ENCODE peak calls at places on chromosomes 4 and X, in four cellular contexts. V, W, P and L are unnamed samples.

GRCh38 chr4:150209140-150209829 is 131.0 kb downstream of the DCLK2 start:
- DNase-seq in V (peak; percentile 66), W (no peak), P (peak; percentile 56), L (peak; percentile 41)

GRCh38 chr4:182642831-182643230 is 274.4 kb downstream of the DCTD start:
- DNase-seq in V (no peak), W (no peak), P (peak; percentile 14), L (peak; percentile 9)

GRCh38 chrX:79270401-79270800 is 96.7 kb downstream of the ITM2A start:
- DNase-seq in V (peak; percentile 43), W (peak; percentile 63), P (no peak), L (no peak)

GRCh38 chrX:111490683-111491082 is 20.8 kb upstream of the SERTM2 start:
- DNase-seq in V (no peak), W (no peak), P (no peak), L (no peak)

GRCh38 chr4:100430441-100430840 is 87.4 kb downstream of the EMCN start:
- DNase-seq in V (no peak), W (no peak), P (no peak), L (no peak)

GRCh38 chr4:7892212-7893019 is 47.2 kb downstream of the AFAP1 start:
- DNase-seq in V (no peak), W (no peak), P (peak; percentile 62), L (no peak)

GRCh38 chr4:113760094-113760851 is 1.3 kb downstream of the CAMK2D start:
- DNase-seq in V (no peak), W (no peak), P (no peak), L (no peak)

GRCh38 chr4:100391913-100392312 is 125.9 kb downstream of the EMCN start:
- DNase-seq in V (no peak), W (no peak), P (no peak), L (no peak)

GRCh38 chr4:64588507-64588906 is 179.3 kb upstream of the TECRL start:
- DNase-seq in V (no peak), W (no peak), P (no peak), L (no peak)

GRCh38 chr4:67371563-67371962 is 173.7 kb downstream of the CENPC start:
- DNase-seq in V (no peak), W (no peak), P (no peak), L (no peak)

GRCh38 chr4:37803348-37803973 is 23.0 kb upstream of the PGM2 start:
- DNase-seq in V (no peak), W (no peak), P (peak; percentile 25), L (peak; percentile 57)

GRCh38 chr4:183434264-183435045 is 10.0 kb upstream of the CDKN2AIP start:
- DNase-seq in V (no peak), W (no peak), P (no peak), L (no peak)

GRCh38 chr4:40956726-40957255 is 207.0 kb downstream of the NSUN7 start:
- DNase-seq in V (peak; percentile 20), W (no peak), P (no peak), L (no peak)

GRCh38 chrX:40207626-40208025 is 109.9 kb upstream of the BCOR start:
- DNase-seq in V (no peak), W (no peak), P (no peak), L (no peak)

GRCh38 chr4:86594559-86595425 is 677 bp downstream of the PTPN13 start:
- DNase-seq in V (peak; percentile 73), W (no peak), P (peak; percentile 63), L (no peak)

GRCh38 chr4:25928956-25929336 is 14.9 kb downstream of the SMIM20 start:
- DNase-seq in V (no peak), W (no peak), P (no peak), L (no peak)

GRCh38 chr4:56655209-56655626 is 25.9 kb downstream of the HOPX start:
- DNase-seq in V (no peak), W (no peak), P (peak; percentile 77), L (no peak)

GRCh38 chrX:76184276-76184675 is 11.4 kb downstream of the PBDC1 start:
- DNase-seq in V (no peak), W (no peak), P (no peak), L (no peak)

GRCh38 chrX:109347618-109348017 is 134.3 kb downstream of the GUCY2F start:
- DNase-seq in V (no peak), W (no peak), P (no peak), L (no peak)

GRCh38 chr4:76782837-76783236 is 115.1 kb downstream of the SOWAHB start:
- DNase-seq in V (no peak), W (no peak), P (no peak), L (no peak)

GRCh38 chr4:61335364-61335763 is 135.2 kb downstream of the ADGRL3 start:
- DNase-seq in V (no peak), W (no peak), P (no peak), L (no peak)

GRCh38 chr4:26746742-26747351 is 113.8 kb upstream of the STIM2 start:
- DNase-seq in V (no peak), W (peak; percentile 55), P (no peak), L (no peak)

GRCh38 chr4:47002593-47002992 is 9.2 kb upstream of the GABRA4 start:
- DNase-seq in V (no peak), W (no peak), P (no peak), L (no peak)

GRCh38 chr4:88745581-88746163 is 48.0 kb upstream of the NAP1L5 start:
- DNase-seq in V (no peak), W (no peak), P (no peak), L (no peak)

GRCh38 chr4:73707918-73708577 is 32.3 kb upstream of the CXCL8 start:
- DNase-seq in V (no peak), W (no peak), P (no peak), L (no peak)

GRCh38 chrX:72545990-72546389 is 26.7 kb downstream of the HDAC8 start:
- DNase-seq in V (no peak), W (no peak), P (no peak), L (peak; percentile 2)

GRCh38 chrX:148043456-148043855 is 62.3 kb downstream of the FMR1NB start:
- DNase-seq in V (no peak), W (no peak), P (no peak), L (no peak)

GRCh38 chr4:150318971-150319370 is 240.7 kb downstream of the DCLK2 start:
- DNase-seq in V (no peak), W (no peak), P (no peak), L (no peak)

GRCh38 chrX:130247996-130248395 is 20.7 kb downstream of the ZNF280C start:
- DNase-seq in V (no peak), W (no peak), P (no peak), L (no peak)

GRCh38 chrX:130246084-130246483 is 22.6 kb downstream of the ZNF280C start:
- DNase-seq in V (no peak), W (no peak), P (no peak), L (no peak)

DNA sequence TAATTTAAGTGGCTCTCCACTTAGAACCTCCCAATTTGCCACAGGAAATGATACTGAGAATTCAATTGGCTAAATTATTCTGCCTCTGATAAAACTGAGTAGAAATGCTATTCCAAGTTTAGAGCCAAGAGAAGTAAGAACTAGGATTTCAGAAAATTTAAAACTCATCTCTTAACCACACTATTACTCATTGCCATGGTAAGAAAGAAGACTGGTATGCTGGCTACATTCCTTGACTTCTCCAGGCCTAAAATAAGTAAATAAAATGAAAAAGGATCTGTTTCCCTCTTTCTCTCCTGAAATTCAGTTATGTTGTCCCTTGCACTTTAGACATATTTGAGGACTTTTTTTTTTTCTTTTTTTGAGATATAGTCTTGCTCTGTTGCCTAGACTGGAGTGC is 23.3 kb downstream of the ZNF280C start:
- DNase-seq in V (no peak), W (no peak), P (no peak), L (no peak)
- TF ChIP-seq TCF12 in V (no peak), W (no peak), P (no peak), L (no peak)

DNA sequence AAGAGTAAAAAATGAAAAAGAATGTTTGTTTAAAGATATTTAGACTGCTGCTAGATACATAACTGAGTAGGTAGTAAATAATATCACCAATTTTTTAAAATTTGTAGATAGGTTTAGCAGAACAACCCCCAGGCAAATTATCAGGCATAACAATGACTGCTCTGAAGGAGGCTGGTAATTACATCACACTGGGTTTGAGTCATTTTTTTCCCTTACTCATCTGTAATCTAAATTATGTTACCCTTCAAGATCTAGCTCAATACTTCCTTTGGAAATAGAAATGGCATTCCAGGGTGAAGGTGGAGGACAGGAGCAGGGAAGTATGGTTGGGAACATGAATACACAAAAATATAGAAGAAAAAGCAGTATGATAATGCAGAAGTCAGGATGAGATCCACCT is 431.6 kb upstream of the MAOA start:
- DNase-seq in V (no peak), W (no peak), P (no peak), L (no peak)
- TF ChIP-seq TCF12 in V (no peak), W (no peak), P (no peak), L (no peak)

DNA sequence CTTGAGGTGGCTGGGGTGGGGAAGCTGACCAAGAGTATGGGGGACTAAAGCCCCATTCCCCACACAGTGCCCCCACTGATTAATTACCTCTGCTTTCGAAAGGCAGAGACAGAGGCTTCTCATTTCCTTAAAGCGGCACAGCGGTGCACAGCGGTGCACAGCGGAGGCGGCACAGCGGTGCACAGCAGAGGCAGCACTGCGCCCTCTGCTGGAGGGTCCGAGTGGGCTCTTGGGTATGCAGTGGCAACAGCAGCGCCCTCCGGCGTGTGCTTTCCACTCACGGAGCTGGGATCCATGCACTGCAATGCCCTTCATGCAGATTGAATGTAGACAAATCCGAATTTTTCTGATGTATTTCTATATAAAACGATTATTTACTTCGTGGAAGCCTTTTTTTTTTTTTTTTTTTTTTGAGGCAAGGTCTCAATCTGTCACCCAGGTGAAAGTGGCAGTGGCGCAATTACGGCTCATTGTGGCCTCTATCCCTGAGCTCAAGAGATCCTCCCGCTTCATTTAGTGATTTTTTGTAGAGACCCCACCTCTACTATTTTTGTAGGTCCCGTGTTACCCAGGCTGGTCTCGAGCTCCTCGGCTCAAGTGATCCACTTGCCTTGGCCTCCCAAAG is 19.7 kb upstream of the PRPS2 start:
- DNase-seq in V (peak; percentile 66), W (peak; percentile 20), P (peak; percentile 25), L (no peak)
- TF ChIP-seq TCF12 in V (no peak), W (no peak), P (no peak), L (no peak)

DNA sequence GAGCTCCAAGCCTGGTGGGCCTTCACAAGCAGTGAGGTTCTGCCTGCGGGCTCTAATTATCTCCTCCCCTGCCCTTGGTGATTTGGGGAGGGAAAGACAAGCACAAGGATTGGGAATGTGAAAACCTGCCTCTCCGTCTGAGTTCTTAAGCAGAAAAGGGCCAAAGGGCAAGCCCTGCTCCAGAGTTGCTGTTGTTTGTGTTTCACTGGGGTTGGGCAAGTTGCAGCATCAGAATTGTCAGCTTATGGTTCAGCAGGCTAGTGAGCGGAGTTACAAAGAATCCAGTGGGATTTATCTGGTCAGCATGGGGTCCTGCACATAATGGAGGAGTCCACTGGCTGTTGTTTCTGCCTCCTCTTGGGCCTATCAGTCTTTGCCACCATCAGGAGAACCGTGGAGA is 60.5 kb downstream of the NHS start:
- DNase-seq in V (no peak), W (no peak), P (no peak), L (no peak)
- TF ChIP-seq TCF12 in V (no peak), W (no peak), P (no peak), L (no peak)